ENCODE peak calls at places on chromosomes 16 and 17, in five cellular contexts. E is hepatocyte; Y is endodermal cell; P is IMR-90; M is CD8-positive, alpha-beta memory T cell. T is an unnamed sample. For H3K36me3, the result is how much of the 10 kb centered on the place peaks cover.

GRCh38 chr16:89358030-89359005 is 132.0 kb downstream of the ANKRD11 start:
- DNase-seq in Y (no peak), M (peak), P (no peak), E (no peak), T (no peak)

GRCh38 chr16:56871172-56871593 is 6.2 kb downstream of the SLC12A3 start:
- DNase-seq in M (no peak), Y (no peak), P (peak), E (peak), T (no peak)

GRCh38 chr17:2346475-2346874 is 9.2 kb downstream of the SGSM2 start:
- DNase-seq in E (no peak), Y (no peak), M (no peak), P (no peak), T (no peak)

GRCh38 chr17:50115744-50116143 is 14.2 kb downstream of the SAMD14 start:
- DNase-seq in E (no peak), Y (no peak), P (no peak), M (no peak), T (no peak)

GRCh38 chr17:48505788-48506187 is 25.0 kb downstream of the HOXB1 start:
- DNase-seq in M (peak), Y (peak), E (peak), P (peak), T (no peak)

GRCh38 chr16:89145406-89146161 is 26.0 kb upstream of the CDH15 start:
- DNase-seq in Y (no peak), P (no peak), E (no peak), M (no peak), T (no peak)

GRCh38 chr16:73878616-73879015 is 418.0 kb upstream of the PSMD7 start:
- DNase-seq in P (peak), E (peak), M (no peak), Y (no peak), T (peak)

GRCh38 chr16:71945616-71946015 is 50.3 kb downstream of the IST1 start:
- DNase-seq in M (no peak), E (no peak), P (no peak), Y (no peak), T (no peak)

GRCh38 chr16:72202014-72202413 is 30.1 kb upstream of the PMFBP1 start:
- DNase-seq in Y (no peak), E (no peak), P (no peak), M (no peak), T (no peak)

GRCh38 chr17:32385121-32385520 is 35.2 kb downstream of the ZNF207 start:
- DNase-seq in P (no peak), M (no peak), Y (no peak), E (no peak), T (no peak)

GRCh38 chr17:51454456-51454978 is 194.2 kb downstream of the UTP18 start:
- DNase-seq in E (no peak), P (no peak), M (no peak), Y (no peak), T (no peak)

GRCh38 chr17:33689725-33690124 is 396.6 kb upstream of the ASIC2 start:
- DNase-seq in P (no peak), E (no peak), M (no peak), Y (peak), T (no peak)

GRCh38 chr17:39739020-39739884 is 1.5 kb downstream of the GRB7 start:
- DNase-seq in E (peak), M (no peak), Y (peak), P (no peak), T (peak)

GRCh38 chr16:10576390-10577304 is 3.8 kb downstream of the EMP2 start:
- DNase-seq in Y (no peak), P (peak), M (no peak), E (no peak), T (peak)

GRCh38 chr17:3935140-3935542 is 18.9 kb upstream of the P2RX1 start:
- DNase-seq in P (peak), E (peak), M (no peak), Y (peak), T (peak)

GRCh38 chr17:82927661-82928601 is 88.1 kb upstream of the ZNF750 start:
- DNase-seq in M (no peak), Y (no peak), E (no peak), P (no peak), T (no peak)

GRCh38 chr16:67860589-67861398 is 12.1 kb upstream of the EDC4 start:
- DNase-seq in Y (no peak), E (no peak), M (no peak), P (peak), T (no peak)
- H3K4me3 ChIP-seq in Y (no peak), E (no peak), M (no peak), P (no peak), T (no peak)

DNA sequence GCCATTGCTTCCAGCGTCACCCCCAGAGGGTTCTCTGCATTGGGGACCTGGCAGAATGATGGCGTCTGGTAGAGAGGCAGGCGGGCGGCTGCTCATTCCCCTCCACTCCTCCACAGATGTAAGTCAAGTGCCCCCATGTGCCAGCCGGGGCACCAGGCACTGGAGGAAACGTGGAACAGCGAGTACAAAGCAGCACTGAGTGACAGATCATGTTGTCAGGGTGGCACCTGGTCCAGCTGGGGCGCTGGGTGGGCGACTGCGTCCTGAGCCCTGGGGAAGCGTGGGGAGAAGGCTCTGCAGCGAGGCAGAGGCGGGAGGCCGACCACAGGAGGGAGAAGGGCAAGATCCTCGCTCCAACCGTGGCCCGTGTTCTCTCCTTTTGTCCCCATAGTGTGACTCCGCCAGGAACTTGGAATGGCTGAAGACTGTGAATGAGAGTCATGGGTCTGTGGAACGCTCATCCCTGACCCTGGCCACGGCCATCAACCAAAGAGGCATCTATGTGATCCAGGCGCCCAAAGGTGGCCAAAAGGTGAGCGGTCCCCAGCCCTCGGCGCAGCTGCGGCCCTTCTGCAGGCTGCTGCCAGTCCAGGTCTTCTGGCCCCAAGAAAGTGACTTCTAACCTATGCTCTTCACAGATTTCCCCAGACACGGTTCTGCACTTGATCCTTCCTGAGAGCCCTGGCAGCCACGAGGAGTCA is 76.7 kb downstream of the RNF213 start:
- DNase-seq in P (no peak), M (no peak), Y (no peak), E (no peak), T (no peak)
- H3K36me3 ChIP-seq in P (half or more), M (half or more), Y (half or more), E (under half), T (under half)

DNA sequence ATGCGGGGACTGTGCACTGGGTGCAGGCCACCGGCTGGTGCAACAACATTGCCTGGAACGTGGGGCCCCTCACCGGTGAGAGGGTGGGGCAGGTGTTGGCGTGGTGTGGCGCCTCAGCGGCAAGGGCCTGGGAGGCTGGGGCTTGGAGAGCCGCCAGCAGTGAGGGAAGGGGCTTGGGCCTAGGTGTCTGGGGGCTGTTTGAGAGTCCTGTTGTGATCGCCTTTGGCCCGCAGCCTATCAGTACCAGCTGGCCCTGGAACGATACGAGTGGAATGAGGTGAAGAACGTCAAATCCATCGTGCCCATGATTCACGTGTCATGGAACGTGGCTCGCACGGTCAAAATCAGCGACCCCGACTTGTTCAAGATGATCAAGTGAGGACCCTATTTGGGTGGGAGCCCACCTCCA is 2.6 kb upstream of the TMEM88 start:
- DNase-seq in E (peak), M (no peak), Y (no peak), P (no peak), T (peak)
- H3K4me3 ChIP-seq in E (no peak), M (no peak), Y (no peak), P (no peak), T (no peak)

GRCh38 chr17:17159571-17159970 is 46.6 kb downstream of the PLD6 start:
- DNase-seq in E (no peak), Y (no peak), M (no peak), P (no peak), T (no peak)

GRCh38 chr17:17161759-17162158 is 44.4 kb downstream of the PLD6 start:
- DNase-seq in Y (no peak), P (no peak), M (no peak), E (no peak), T (no peak)

GRCh38 chr17:17164676-17165075 is 41.5 kb downstream of the PLD6 start:
- DNase-seq in Y (no peak), E (no peak), P (no peak), M (no peak), T (no peak)

GRCh38 chr17:17164156-17164555 is 42.0 kb downstream of the PLD6 start:
- DNase-seq in P (no peak), E (no peak), M (no peak), Y (no peak), T (no peak)

DNA sequence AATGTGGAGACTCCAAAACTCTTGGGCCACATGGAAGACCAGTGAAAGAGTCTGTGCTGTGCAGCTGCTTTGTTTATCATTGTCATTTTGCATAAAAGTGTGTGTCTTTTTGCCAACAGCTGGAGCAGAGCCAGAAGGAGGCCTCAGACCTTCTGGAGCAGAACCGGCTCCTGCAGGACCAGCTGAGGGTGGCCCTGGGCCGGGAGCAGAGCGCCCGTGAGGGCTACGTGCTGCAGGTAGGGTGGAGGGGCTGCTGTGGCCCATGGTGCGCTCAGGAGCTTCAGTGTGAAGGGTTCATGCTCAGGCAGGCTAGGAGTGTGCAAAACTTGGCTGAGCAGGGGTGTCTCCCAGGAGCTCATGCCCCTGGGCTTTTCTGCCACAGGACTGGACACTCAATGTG is 45.0 kb downstream of the PLD6 start:
- DNase-seq in E (no peak), M (no peak), Y (no peak), P (no peak), T (no peak)
- H3K36me3 ChIP-seq in E (under half), M (under half), Y (under half), P (half or more), T (under half)

GRCh38 chr16:86227801-86228200 is 282.5 kb upstream of the FOXF1 start:
- DNase-seq in Y (no peak), E (peak), M (no peak), P (peak), T (no peak)
- H3K4me3 ChIP-seq in Y (no peak), E (no peak), M (no peak), P (no peak), T (no peak)

T was measured in H7.